ENCODE peak calls at places on chromosomes 2 and 18, in five cellular contexts. B is suprapubic skin, R is stomach, A is heart left ventricle, E is body of pancreas. Y is an unnamed sample.

GRCh38 chr2:225274751-225275150 is 124.8 kb upstream of the NYAP2 start:
- DNase-seq in A (no peak), B (no peak), E (peak), R (no peak), Y (no peak)

GRCh38 chr2:236449167-236449586 is 120.4 kb upstream of the ACKR3 start:
- DNase-seq in A (no peak), R (peak), B (no peak), E (peak), Y (no peak)

GRCh38 chr2:166727105-166727504 is 161.2 kb upstream of the XIRP2 start:
- DNase-seq in A (no peak), B (no peak), E (no peak), R (no peak), Y (no peak)

GRCh38 chr18:6521804-6522418 is 107.2 kb upstream of the L3MBTL4 start:
- DNase-seq in R (peak), E (peak), A (no peak), B (no peak), Y (no peak)

GRCh38 chr2:241897231-241897916 is 27.8 kb downstream of the RTP5 start:
- DNase-seq in R (peak), A (peak), B (peak), E (no peak), Y (no peak)

GRCh38 chr2:193584522-193584938 is 1389.8 kb upstream of the TMEFF2 start:
- DNase-seq in B (no peak), R (no peak), E (no peak), A (no peak), Y (no peak)

GRCh38 chr2:17518212-17519154 is at the start of gene RAD51AP2:
- DNase-seq in E (peak), A (peak), R (peak), B (peak), Y (no peak)

GRCh38 chr2:237749961-237750360 is 48.6 kb upstream of the RBM44 start:
- DNase-seq in E (no peak), B (no peak), A (no peak), R (no peak), Y (no peak)

GRCh38 chr2:182949572-182950189 is 83.2 kb upstream of the FRZB start:
- DNase-seq in R (no peak), A (peak), E (peak), B (no peak), Y (no peak)

GRCh38 chr2:218262631-218263586 is 2.1 kb downstream of the GPBAR1 start:
- DNase-seq in E (peak), A (peak), R (no peak), B (no peak), Y (peak)

GRCh38 chr18:22813648-22814328 is 119.3 kb upstream of the RBBP8 start:
- DNase-seq in B (no peak), R (no peak), E (peak), A (no peak), Y (no peak)

GRCh38 chr2:151614606-151615306 is 119.5 kb downstream of the NEB start:
- DNase-seq in B (no peak), E (no peak), R (no peak), A (no peak), Y (no peak)

GRCh38 chr2:165277295-165277694 is 38.1 kb downstream of the SCN2A start:
- DNase-seq in R (no peak), A (no peak), E (no peak), B (no peak), Y (no peak)

GRCh38 chr2:234047361-234047760 is 3.1 kb upstream of the SPP2 start:
- DNase-seq in B (no peak), E (no peak), A (no peak), R (no peak), Y (no peak)

GRCh38 chr18:30150466-30151019 is 892.0 kb downstream of the DSC3 start:
- DNase-seq in R (no peak), A (no peak), B (no peak), E (no peak), Y (no peak)

GRCh38 chr2:9380702-9381628 is 42.4 kb downstream of the ITGB1BP1 start:
- DNase-seq in R (peak), B (no peak), E (peak), A (no peak), Y (no peak)

GRCh38 chr2:71742953-71743601 is 289.7 kb downstream of the DYSF start:
- DNase-seq in A (peak), E (peak), B (peak), R (no peak), Y (no peak)

DNA sequence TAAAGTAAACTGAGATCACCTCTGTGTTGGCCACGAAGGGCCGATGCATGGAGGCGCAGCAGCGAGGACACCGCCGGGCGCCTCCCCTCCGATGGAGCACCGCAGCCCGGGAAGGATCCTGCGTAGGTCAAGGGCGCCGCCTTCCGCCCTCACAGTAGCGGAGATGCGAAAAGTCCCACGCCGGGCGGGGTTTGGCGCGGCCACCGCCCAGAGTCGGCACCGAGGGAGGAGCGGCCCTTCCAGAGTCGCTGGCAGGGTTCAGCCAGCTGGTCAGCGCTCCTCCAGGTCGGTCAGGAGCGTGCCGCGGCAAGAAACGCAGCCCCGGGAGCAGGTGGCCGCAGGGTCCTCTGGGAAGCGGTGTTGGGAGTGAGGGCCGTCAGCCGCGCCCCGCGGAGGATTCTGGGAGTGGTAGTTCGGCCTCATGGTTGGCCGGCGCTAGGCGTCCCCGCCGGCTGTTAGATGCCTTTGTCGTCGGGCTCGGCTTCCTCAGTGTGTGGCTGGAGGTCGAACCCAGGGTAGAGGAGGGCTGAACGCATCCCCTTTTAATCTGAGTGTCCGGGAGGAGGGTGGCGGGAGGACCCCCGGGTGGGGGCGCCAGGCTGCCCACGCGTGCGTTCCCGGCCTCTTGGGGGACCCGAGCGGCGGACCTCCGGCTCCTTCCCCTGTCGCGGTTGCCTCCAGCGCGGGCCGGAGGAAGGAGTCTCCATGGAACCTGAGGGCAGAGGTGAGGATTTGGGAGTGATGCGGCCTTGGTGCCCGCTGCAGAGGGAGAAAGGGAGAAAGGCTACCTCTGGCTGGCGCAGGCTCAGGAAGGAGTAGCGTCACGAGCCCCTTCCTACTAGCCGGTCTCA is at the start of gene ZNF892:
- DNase-seq in B (peak), R (peak), A (peak), E (peak), Y (peak)
- TF ChIP-seq POLR2A in B (no peak), R (no peak), A (peak), E (peak), Y (no peak)

GRCh38 chr2:10460366-10460796 is 12.3 kb upstream of the ODC1 start:
- DNase-seq in A (no peak), E (no peak), R (no peak), B (no peak), Y (no peak)
- TF ChIP-seq CTCF in A (no peak), E (no peak), R (no peak), B (no peak), Y (no peak)

GRCh38 chr2:37833420-37833819 is 91.7 kb upstream of the RMDN2 start:
- DNase-seq in B (no peak), R (no peak), E (no peak), A (no peak), Y (no peak)
- TF ChIP-seq POLR2A in B (no peak), R (no peak), E (no peak), A (no peak), Y (no peak)

GRCh38 chr18:2992995-2993877 is 19.7 kb downstream of the LPIN2 start:
- DNase-seq in B (no peak), A (no peak), E (no peak), R (no peak), Y (no peak)

GRCh38 chr18:2997846-2998599 is 14.9 kb downstream of the LPIN2 start:
- DNase-seq in A (no peak), E (no peak), B (no peak), R (peak), Y (no peak)

GRCh38 chr18:2997429-2997828 is 15.5 kb downstream of the LPIN2 start:
- DNase-seq in R (no peak), E (no peak), A (no peak), B (no peak), Y (no peak)

GRCh38 chr18:2994190-2994589 is 18.8 kb downstream of the LPIN2 start:
- DNase-seq in B (no peak), R (no peak), E (no peak), A (no peak), Y (no peak)

GRCh38 chr18:2994603-2995432 is 18.1 kb downstream of the LPIN2 start:
- DNase-seq in A (no peak), R (no peak), E (no peak), B (no peak), Y (no peak)
- TF ChIP-seq CTCF in A (peak), R (peak), E (peak), B (peak), Y (no peak)

GRCh38 chr2:27717070-27717453 is 53.4 kb downstream of the SLC4A1AP start:
- DNase-seq in E (no peak), R (no peak), A (peak), B (no peak), Y (peak)

GRCh38 chr2:27714053-27714452 is 50.4 kb downstream of the SLC4A1AP start:
- DNase-seq in A (no peak), B (no peak), E (no peak), R (no peak), Y (no peak)

GRCh38 chr2:27716301-27717069 is 52.8 kb downstream of the SLC4A1AP start:
- DNase-seq in B (no peak), R (no peak), A (no peak), E (no peak), Y (no peak)

GRCh38 chr2:27714851-27715291 is 51.2 kb downstream of the SLC4A1AP start:
- DNase-seq in R (no peak), E (no peak), A (no peak), B (no peak), Y (no peak)

GRCh38 chr2:27715318-27716165 is 51.9 kb downstream of the SLC4A1AP start:
- DNase-seq in A (peak), R (no peak), B (no peak), E (no peak), Y (no peak)
- TF ChIP-seq POLR2A in A (peak), R (no peak), B (no peak), E (no peak), Y (no peak)

DNA sequence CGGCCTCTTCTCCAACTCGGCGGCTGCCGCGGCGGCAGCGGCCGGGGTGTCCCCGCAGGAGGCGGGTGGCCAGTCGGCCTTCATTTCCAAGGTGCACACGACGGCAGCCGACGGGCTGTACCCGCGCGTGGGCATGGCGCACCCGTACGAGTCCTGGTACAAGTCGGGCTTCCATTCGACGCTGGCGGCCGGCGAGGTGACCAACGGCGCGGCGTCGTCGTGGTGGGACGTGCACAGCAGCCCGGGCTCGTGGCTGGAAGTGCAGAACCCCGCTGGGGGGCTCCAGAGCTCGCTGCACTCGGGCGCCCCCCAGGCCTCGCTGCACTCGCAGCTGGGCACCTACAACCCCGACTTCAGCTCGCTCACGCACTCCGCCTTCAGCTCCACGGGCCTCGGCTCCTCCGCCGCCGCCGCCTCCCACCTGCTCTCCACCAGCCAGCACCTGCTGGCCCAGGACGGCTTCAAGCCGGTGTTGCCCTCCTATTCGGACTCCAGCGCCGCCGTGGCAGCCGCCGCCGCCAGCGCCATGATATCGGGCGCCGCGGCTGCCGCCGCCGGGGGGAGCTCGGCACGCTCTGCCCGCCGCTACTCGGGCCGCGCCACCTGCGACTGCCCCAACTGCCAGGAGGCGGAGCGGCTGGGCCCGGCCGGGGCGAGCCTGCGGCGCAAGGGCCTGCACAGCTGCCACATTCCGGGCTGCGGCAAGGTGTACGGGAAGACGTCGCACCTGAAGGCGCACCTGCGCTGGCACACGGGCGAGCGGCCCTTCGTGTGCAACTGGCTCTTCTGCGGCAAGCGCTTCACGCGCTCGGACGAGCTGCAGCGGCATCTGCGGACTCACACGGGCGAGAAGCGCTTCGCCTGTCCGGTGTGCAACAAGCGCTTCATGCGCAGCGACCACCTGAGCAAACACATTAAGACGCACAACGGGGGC is 1.9 kb downstream of the SP9 start:
- DNase-seq in B (no peak), E (no peak), A (peak), R (no peak), Y (no peak)
- TF ChIP-seq CTCF in B (no peak), E (peak), A (no peak), R (no peak), Y (no peak)